ENCODE peak calls at places on chromosomes 3 and 15, in seven cellular contexts. X is keratinocyte, Z is smooth muscle cell of the brain vasculature, G is RKO, T is A172, H is posterior vena cava, V is 8988T. D is an unnamed sample.

GRCh38 chr15:96969892-96970710 is 639.6 kb downstream of the NR2F2 start:
- DNase-seq in X (no peak), Z (no peak), G (no peak), T (no peak), H (no peak), V (no peak), D (no peak)

GRCh38 chr3:41874022-41874421 is 87.9 kb downstream of the ULK4 start:
- DNase-seq in X (no peak), Z (no peak), G (no peak), T (no peak), H (no peak), V (no peak), D (no peak)

GRCh38 chr3:195015021-195015420 is 255.9 kb downstream of the XXYLT1 start:
- DNase-seq in X (no peak), Z (no peak), G (no peak), T (peak), H (peak), V (no peak), D (no peak)

GRCh38 chr3:128340904-128341555 is 125.7 kb downstream of the DNAJB8 start:
- DNase-seq in X (no peak), Z (no peak), G (no peak), T (no peak), H (peak), V (no peak), D (no peak)

GRCh38 chr15:50107591-50108408 is 11.2 kb downstream of the ATP8B4 start:
- DNase-seq in X (no peak), Z (no peak), G (no peak), T (no peak), H (peak), V (no peak), D (no peak)

GRCh38 chr3:98600412-98601095 is 7.1 kb upstream of the CPOX start:
- DNase-seq in X (no peak), Z (no peak), G (no peak), T (no peak), H (no peak), V (no peak), D (no peak)

GRCh38 chr3:63343674-63344073 is 65.6 kb downstream of the SYNPR start:
- DNase-seq in X (peak), Z (peak), G (peak), T (peak), H (peak), V (peak), D (peak)

GRCh38 chr3:107985496-107985895 is 105.3 kb downstream of the CD47 start:
- DNase-seq in X (no peak), Z (no peak), G (no peak), T (peak), H (no peak), V (no peak), D (no peak)

GRCh38 chr3:151770941-151771340 is 37.2 kb downstream of the AADACL2 start:
- DNase-seq in X (no peak), Z (peak), G (no peak), T (peak), H (peak), V (no peak), D (no peak)

GRCh38 chr3:170738756-170739155 is 131.2 kb downstream of the RPL22L1 start:
- DNase-seq in X (no peak), Z (no peak), G (peak), T (no peak), H (no peak), V (no peak), D (no peak)

GRCh38 chr3:51082363-51082762 is 302.7 kb upstream of the MANF start:
- DNase-seq in X (no peak), Z (no peak), G (no peak), T (no peak), H (no peak), V (no peak), D (no peak)

GRCh38 chr3:6367171-6367570 is 493.7 kb upstream of the GRM7 start:
- DNase-seq in X (no peak), Z (no peak), G (no peak), T (no peak), H (no peak), V (no peak), D (no peak)

GRCh38 chr15:67833504-67834248 is 6.2 kb downstream of the RNU6-1 start:
- DNase-seq in X (no peak), Z (no peak), G (no peak), T (no peak), H (peak), V (peak), D (peak)

GRCh38 chr3:44114142-44114541 is 127.5 kb upstream of the TOPAZ1 start:
- DNase-seq in X (no peak), Z (no peak), G (no peak), T (no peak), H (no peak), V (peak), D (no peak)

GRCh38 chr3:152100491-152101086 is 168.1 kb upstream of the MBNL1 start:
- DNase-seq in X (no peak), Z (no peak), G (no peak), T (no peak), H (no peak), V (no peak), D (no peak)

GRCh38 chr3:114584734-114585371 is 291.0 kb downstream of the TIGIT start:
- DNase-seq in X (no peak), Z (no peak), G (no peak), T (no peak), H (no peak), V (no peak), D (no peak)

GRCh38 chr3:16828815-16829214 is 55.9 kb upstream of the PLCL2 start:
- DNase-seq in X (no peak), Z (peak), G (peak), T (peak), H (no peak), V (no peak), D (no peak)

GRCh38 chr15:99454941-99455795 is 110.6 kb upstream of the MEF2A start:
- DNase-seq in X (no peak), Z (no peak), G (peak), T (peak), H (peak), V (peak), D (peak)

GRCh38 chr3:170740726-170741591 is 129.0 kb downstream of the RPL22L1 start:
- DNase-seq in X (no peak), Z (no peak), G (peak), T (peak), H (peak), V (no peak), D (peak)

GRCh38 chr3:10283638-10284037 is 9.1 kb downstream of the GHRL start:
- DNase-seq in X (no peak), Z (no peak), G (no peak), T (no peak), H (no peak), V (no peak), D (no peak)

GRCh38 chr15:65953622-65954021 is 84.3 kb downstream of the RAB11A start:
- DNase-seq in X (no peak), Z (no peak), G (no peak), T (no peak), H (no peak), V (no peak), D (no peak)

GRCh38 chr3:19885468-19885867 is 48.5 kb downstream of the EFHB start:
- DNase-seq in X (no peak), Z (no peak), G (peak), T (peak), H (no peak), V (peak), D (peak)

GRCh38 chr3:125990253-125990970 is 21.4 kb downstream of the ROPN1B start:
- DNase-seq in X (peak), Z (peak), G (no peak), T (peak), H (peak), V (peak), D (peak)

GRCh38 chr15:72737723-72738122 is 45.8 kb downstream of the ADPGK start:
- DNase-seq in X (no peak), Z (no peak), G (no peak), T (no peak), H (no peak), V (no peak), D (no peak)

GRCh38 chr3:181417748-181418147 is 294.0 kb upstream of the SOX2 start:
- DNase-seq in X (peak), Z (no peak), G (no peak), T (no peak), H (no peak), V (no peak), D (peak)

GRCh38 chr3:162517110-162517509 is 1020.5 kb downstream of the OTOL1 start:
- DNase-seq in X (no peak), Z (no peak), G (no peak), T (no peak), H (no peak), V (no peak), D (no peak)

GRCh38 chr15:74902295-74903075 is 4.2 kb downstream of the FAM219B start:
- DNase-seq in X (no peak), Z (no peak), G (no peak), T (no peak), H (no peak), V (no peak), D (no peak)

GRCh38 chr3:178097576-178097975 is 438.7 kb upstream of the KCNMB2 start:
- DNase-seq in X (no peak), Z (no peak), G (no peak), T (no peak), H (no peak), V (no peak), D (no peak)

GRCh38 chr3:53721187-53721946 is 124.9 kb downstream of the CHDH start:
- DNase-seq in X (no peak), Z (no peak), G (peak), T (peak), H (no peak), V (no peak), D (no peak)

GRCh38 chr15:99440551-99441426 is 125.0 kb upstream of the MEF2A start:
- DNase-seq in X (no peak), Z (no peak), G (no peak), T (no peak), H (peak), V (no peak), D (no peak)

GRCh38 chr15:28026221-28026620 is 72.9 kb downstream of the OCA2 start:
- DNase-seq in X (no peak), Z (no peak), G (no peak), T (no peak), H (no peak), V (no peak), D (no peak)

D was measured in RWPE1.